ENCODE peak calls at places on chromosomes 1 and 21, in eight cellular contexts. I, M, B, O, Y, Q, L and V are unnamed samples.

GRCh38 chr1:38077523-38078147 is 31.0 kb upstream of the POU3F1 start:
- DNase-seq in I (no peak), M (no peak), B (peak), O (no peak), Y (no peak), Q (no peak), L (peak), V (no peak)

GRCh38 chr1:93692001-93692400 is 10.4 kb upstream of the BCAR3 start:
- DNase-seq in I (no peak), M (no peak), B (peak), O (no peak), Y (no peak), Q (no peak), L (no peak), V (no peak)

GRCh38 chr1:213676741-213677140 is 311.0 kb upstream of the PROX1 start:
- DNase-seq in I (no peak), M (no peak), B (no peak), O (no peak), Y (no peak), Q (no peak), L (no peak), V (no peak)

GRCh38 chr1:206794294-206794908 is 22.1 kb upstream of the IL10 start:
- DNase-seq in I (no peak), M (no peak), B (no peak), O (no peak), Y (no peak), Q (no peak), L (no peak), V (no peak)

GRCh38 chr1:179129702-179130473 is 48.0 kb downstream of the TOR3A start:
- DNase-seq in I (peak), M (no peak), B (no peak), O (no peak), Y (peak), Q (no peak), L (no peak), V (peak)

GRCh38 chr1:119544165-119544762 is 37.3 kb downstream of the HSD3B1 start:
- DNase-seq in I (no peak), M (no peak), B (no peak), O (no peak), Y (no peak), Q (no peak), L (no peak), V (peak)

GRCh38 chr1:207925210-207925609 is 14.3 kb upstream of the CD34 start:
- DNase-seq in I (peak), M (peak), B (peak), O (no peak), Y (peak), Q (peak), L (no peak), V (peak)

GRCh38 chr1:36910281-36910725 is 124.0 kb downstream of the GRIK3 start:
- DNase-seq in I (no peak), M (no peak), B (no peak), O (no peak), Y (no peak), Q (no peak), L (no peak), V (no peak)

GRCh38 chr1:100626397-100626796 is 88.5 kb downstream of the GPR88 start:
- DNase-seq in I (no peak), M (no peak), B (no peak), O (no peak), Y (no peak), Q (no peak), L (no peak), V (no peak)

GRCh38 chr1:247415423-247416361 is at the start of gene NLRP3:
- DNase-seq in I (no peak), M (no peak), B (peak), O (no peak), Y (no peak), Q (no peak), L (peak), V (peak)

GRCh38 chr1:46469846-46470245 is 19.8 kb upstream of the DMBX1 start:
- DNase-seq in I (no peak), M (no peak), B (no peak), O (no peak), Y (no peak), Q (no peak), L (no peak), V (no peak)

GRCh38 chr1:46466477-46467182 is 23.0 kb upstream of the DMBX1 start:
- DNase-seq in I (peak), M (no peak), B (peak), O (no peak), Y (peak), Q (no peak), L (no peak), V (peak)

GRCh38 chr1:46464013-46464548 is 25.6 kb upstream of the DMBX1 start:
- DNase-seq in I (no peak), M (no peak), B (no peak), O (no peak), Y (no peak), Q (no peak), L (no peak), V (no peak)

GRCh38 chr1:46465981-46466476 is 23.6 kb upstream of the DMBX1 start:
- DNase-seq in I (no peak), M (no peak), B (no peak), O (no peak), Y (no peak), Q (no peak), L (no peak), V (no peak)

GRCh38 chr1:46467183-46467504 is 22.5 kb upstream of the DMBX1 start:
- DNase-seq in I (no peak), M (no peak), B (no peak), O (no peak), Y (no peak), Q (no peak), L (no peak), V (no peak)
- H3K4me3 ChIP-seq in I (peak), M (no peak), B (peak), O (peak), Y (peak), Q (peak), L (peak), V (no peak)

DNA sequence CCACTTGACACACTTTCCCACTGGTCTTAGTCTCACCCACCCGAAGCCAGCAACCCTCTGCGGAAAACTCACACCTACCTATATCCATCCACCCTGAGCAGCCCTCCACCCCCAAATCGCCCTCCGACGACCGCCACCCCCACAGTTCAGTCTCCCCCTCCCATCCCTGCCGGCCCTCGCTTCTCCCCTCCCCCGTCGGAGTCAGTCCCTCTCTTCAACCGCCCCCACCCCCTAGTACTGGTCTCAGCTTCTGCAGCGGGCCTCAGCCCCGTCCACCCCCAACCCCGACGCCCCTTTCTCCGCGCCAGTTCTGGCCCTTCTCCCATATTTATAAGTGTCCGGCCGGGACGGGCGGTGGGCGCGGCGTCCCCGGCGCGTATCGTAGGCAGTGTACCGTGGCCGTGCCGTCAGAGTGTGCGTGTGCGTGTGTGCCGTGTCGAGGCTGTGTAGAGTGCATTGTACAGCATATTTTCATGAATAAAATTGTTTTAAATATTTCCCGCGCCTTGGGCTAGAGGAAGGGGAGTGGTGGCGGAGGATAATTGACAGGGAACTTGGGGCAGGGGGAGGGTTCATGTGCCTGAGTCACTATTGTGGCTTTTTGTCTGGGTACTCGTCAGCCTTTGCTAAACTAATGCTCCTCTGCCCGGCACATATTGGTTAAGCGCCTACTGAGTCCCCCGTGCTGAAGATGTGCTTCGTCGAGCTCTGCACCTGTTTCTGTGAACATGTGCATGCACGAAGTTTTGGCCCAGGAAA is 22.0 kb downstream of the FOXO6 start:
- DNase-seq in I (peak), M (no peak), B (peak), O (no peak), Y (peak), Q (no peak), L (peak), V (peak)
- H3K4me3 ChIP-seq in I (no peak), M (peak), B (peak), O (peak), Y (no peak), Q (peak), L (peak), V (no peak)

GRCh38 chr1:1883092-1883858 is 7.6 kb downstream of the GNB1 start:
- DNase-seq in I (no peak), M (no peak), B (peak), O (no peak), Y (peak), Q (no peak), L (no peak), V (no peak)
- H3K4me3 ChIP-seq in I (no peak), M (no peak), B (no peak), O (no peak), Y (no peak), Q (no peak), L (no peak), V (no peak)

DNA sequence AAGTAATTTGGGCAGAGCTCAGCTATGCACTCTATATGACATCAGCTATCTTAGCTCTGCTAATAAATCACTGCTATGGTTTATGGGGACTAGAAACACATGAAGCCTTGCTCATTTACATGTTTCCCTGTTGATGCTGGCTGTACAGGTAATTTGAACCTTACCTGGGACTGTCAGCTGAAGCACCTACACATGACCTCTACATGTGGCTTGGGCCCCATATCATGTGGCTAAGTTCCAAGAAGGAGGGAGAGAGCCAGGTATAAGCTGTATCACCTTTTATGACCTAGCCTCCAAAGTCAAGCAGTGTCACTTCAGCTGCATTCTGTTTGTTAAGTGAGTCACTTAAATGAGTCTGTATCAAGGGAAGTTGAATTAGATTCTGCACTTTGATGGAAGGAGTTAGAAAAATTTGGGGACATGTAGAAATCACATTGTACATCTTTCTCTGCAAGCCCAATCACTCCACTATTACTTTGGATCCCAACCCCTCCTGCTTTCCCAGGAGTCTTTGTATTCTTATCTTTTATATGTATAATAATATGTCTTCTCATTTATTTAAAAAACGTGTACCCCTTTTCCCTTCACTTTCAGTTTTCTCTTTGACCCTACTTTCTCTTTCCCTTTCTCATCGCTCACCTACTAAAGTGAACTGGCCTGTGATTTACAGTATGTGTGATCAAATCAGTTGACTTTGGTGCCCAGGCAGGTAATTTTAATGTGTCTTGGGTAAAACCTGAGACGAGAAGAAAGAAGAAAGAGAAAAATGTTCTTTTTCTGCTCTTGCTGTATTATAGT is 53.4 kb upstream of the PRKACB start:
- DNase-seq in I (no peak), M (no peak), B (no peak), O (no peak), Y (no peak), Q (no peak), L (no peak), V (peak)
- H3K4me3 ChIP-seq in I (no peak), M (no peak), B (no peak), O (no peak), Y (no peak), Q (no peak), L (no peak), V (no peak)

GRCh38 chr1:23526329-23527041 is 4.5 kb downstream of the E2F2 start:
- DNase-seq in I (no peak), M (no peak), B (no peak), O (no peak), Y (no peak), Q (no peak), L (no peak), V (no peak)

GRCh38 chr1:23527366-23527765 is 3.7 kb downstream of the E2F2 start:
- DNase-seq in I (no peak), M (no peak), B (no peak), O (no peak), Y (no peak), Q (no peak), L (no peak), V (no peak)

GRCh38 chr1:23529146-23530088 is 1.6 kb downstream of the E2F2 start:
- DNase-seq in I (no peak), M (no peak), B (no peak), O (no peak), Y (no peak), Q (no peak), L (no peak), V (peak)

GRCh38 chr1:23530089-23530749 is 814 bp downstream of the E2F2 start:
- DNase-seq in I (no peak), M (no peak), B (no peak), O (no peak), Y (no peak), Q (no peak), L (no peak), V (no peak)

DNA sequence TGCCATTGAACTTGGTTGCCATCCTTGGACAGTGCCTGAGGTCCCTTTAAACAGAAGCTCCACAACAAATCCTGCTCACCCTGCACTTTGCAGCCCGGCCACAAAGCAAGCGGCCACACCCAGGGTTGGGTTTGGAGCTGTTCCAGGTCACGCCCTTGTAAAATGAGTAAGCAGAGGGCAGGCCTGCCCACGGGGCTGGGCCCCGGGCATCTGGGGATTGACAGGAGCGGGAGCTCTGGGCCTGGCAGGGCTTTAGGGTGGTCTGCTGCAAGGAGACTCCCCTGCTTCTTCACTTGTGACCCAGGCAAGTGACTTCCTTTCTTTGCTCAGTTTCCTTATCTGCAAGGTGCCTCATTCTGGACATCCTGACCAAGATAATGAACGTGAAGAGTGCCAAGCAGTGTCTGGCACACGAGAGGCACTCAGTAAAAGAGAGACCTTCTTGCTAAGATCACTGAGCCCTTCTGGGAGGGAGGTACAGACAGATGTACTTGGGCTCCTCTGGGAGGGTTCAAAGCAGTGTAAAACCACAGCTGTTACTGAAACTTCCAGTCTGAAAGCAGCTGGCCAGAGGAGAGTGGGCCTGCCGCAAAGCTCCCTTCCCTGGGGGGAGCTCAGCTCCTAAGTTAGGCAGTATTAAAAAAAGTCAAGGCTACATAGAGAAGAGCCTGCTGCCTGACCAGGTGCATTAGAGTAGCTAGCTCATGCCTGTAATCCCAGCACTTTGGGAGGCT is 2.6 kb downstream of the E2F2 start:
- DNase-seq in I (peak), M (peak), B (peak), O (no peak), Y (peak), Q (peak), L (peak), V (peak)
- H3K4me3 ChIP-seq in I (no peak), M (no peak), B (no peak), O (no peak), Y (no peak), Q (peak), L (no peak), V (no peak)

DNA sequence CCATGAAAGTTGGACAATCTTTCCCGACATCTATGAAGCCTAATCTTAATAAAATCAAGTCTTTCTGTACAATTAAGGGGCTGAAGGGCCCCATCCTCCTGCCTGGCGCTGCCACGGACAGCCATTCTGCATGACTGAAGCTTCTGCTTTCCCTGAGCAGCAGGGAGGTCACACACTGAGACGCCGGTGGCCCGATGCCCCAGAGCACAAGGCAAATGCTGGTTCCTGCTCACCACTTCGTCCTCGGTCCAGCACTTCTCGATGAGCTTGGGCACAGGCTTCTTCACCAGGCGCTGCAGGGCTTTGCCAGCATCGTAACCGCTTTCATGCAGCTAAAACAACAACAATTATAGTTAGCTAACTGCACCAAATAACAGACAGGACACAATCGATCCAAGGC is 147.8 kb downstream of the SLC45A1 start:
- DNase-seq in I (no peak), M (no peak), B (no peak), O (no peak), Y (no peak), Q (no peak), L (no peak), V (no peak)
- H3K4me3 ChIP-seq in I (no peak), M (no peak), B (no peak), O (no peak), Y (no peak), Q (no peak), L (no peak), V (no peak)

GRCh38 chr21:46538262-46538661 is 66.6 kb downstream of the S100B start:
- DNase-seq in I (no peak), M (no peak), B (no peak), O (no peak), Y (no peak), Q (no peak), L (no peak), V (no peak)
- H3K4me3 ChIP-seq in I (no peak), M (no peak), B (no peak), O (no peak), Y (no peak), Q (no peak), L (no peak), V (no peak)

GRCh38 chr1:198643827-198644226 is 5.0 kb downstream of the PTPRC start:
- DNase-seq in I (no peak), M (no peak), B (no peak), O (no peak), Y (no peak), Q (no peak), L (no peak), V (no peak)
- H3K4me3 ChIP-seq in I (no peak), M (no peak), B (no peak), O (no peak), Y (no peak), Q (no peak), L (no peak), V (no peak)